ENCODE peak calls at places on chromosomes 3 and 15, in seven cellular contexts. One of them, this sample, is unnamed.

GRCh38 chr3:124351430-124352142 is 359.7 kb upstream of the ROPN1 start:
- DNase-seq in tibial artery: no peak
- DNase-seq in pulmonary artery endothelial cell: peak
- DNase-seq in A549: peak
- DNase-seq in NCI-H774: peak
- DNase-seq in H7: peak
- DNase-seq in ELF-1: peak
- DNase-seq in this sample: peak

GRCh38 chr3:157160652-157161480 is 919 bp upstream of the CCNL1 start:
- DNase-seq in H7: peak
- DNase-seq in tibial artery: peak
- DNase-seq in A549: peak
- DNase-seq in pulmonary artery endothelial cell: peak
- DNase-seq in NCI-H774: no peak
- DNase-seq in ELF-1: peak
- DNase-seq in this sample: peak

GRCh38 chr3:160038862-160039562 is 50.4 kb downstream of the IL12A start:
- DNase-seq in ELF-1: peak
- DNase-seq in tibial artery: peak
- DNase-seq in pulmonary artery endothelial cell: no peak
- DNase-seq in A549: no peak
- DNase-seq in NCI-H774: no peak
- DNase-seq in H7: peak
- DNase-seq in this sample: no peak

GRCh38 chr3:177647876-177648275 is 450.6 kb upstream of the TBL1XR1 start:
- DNase-seq in tibial artery: no peak
- DNase-seq in pulmonary artery endothelial cell: no peak
- DNase-seq in NCI-H774: no peak
- DNase-seq in A549: no peak
- DNase-seq in H7: no peak
- DNase-seq in ELF-1: no peak
- DNase-seq in this sample: no peak

GRCh38 chr3:81302045-81302444 is 459.4 kb downstream of the GBE1 start:
- DNase-seq in A549: peak
- DNase-seq in ELF-1: peak
- DNase-seq in tibial artery: no peak
- DNase-seq in NCI-H774: no peak
- DNase-seq in H7: peak
- DNase-seq in pulmonary artery endothelial cell: peak
- DNase-seq in this sample: peak

GRCh38 chr3:178960191-178960590 is 111.4 kb downstream of the ZMAT3 start:
- DNase-seq in pulmonary artery endothelial cell: no peak
- DNase-seq in H7: no peak
- DNase-seq in tibial artery: no peak
- DNase-seq in ELF-1: no peak
- DNase-seq in NCI-H774: no peak
- DNase-seq in A549: no peak
- DNase-seq in this sample: no peak

GRCh38 chr15:60137711-60138396 is 133.7 kb downstream of the FOXB1 start:
- DNase-seq in tibial artery: no peak
- DNase-seq in H7: no peak
- DNase-seq in ELF-1: peak
- DNase-seq in A549: no peak
- DNase-seq in pulmonary artery endothelial cell: no peak
- DNase-seq in NCI-H774: no peak
- DNase-seq in this sample: peak

GRCh38 chr3:8964436-8965370 is 1.4 kb upstream of the RAD18 start:
- DNase-seq in ELF-1: peak
- DNase-seq in tibial artery: no peak
- DNase-seq in A549: peak
- DNase-seq in H7: no peak
- DNase-seq in pulmonary artery endothelial cell: peak
- DNase-seq in NCI-H774: no peak
- DNase-seq in this sample: peak

GRCh38 chr3:5009506-5010100 is 30.4 kb downstream of the BHLHE40 start:
- DNase-seq in pulmonary artery endothelial cell: no peak
- DNase-seq in ELF-1: no peak
- DNase-seq in A549: no peak
- DNase-seq in tibial artery: no peak
- DNase-seq in NCI-H774: no peak
- DNase-seq in H7: no peak
- DNase-seq in this sample: no peak

GRCh38 chr3:51819709-51820406 is 40.8 kb upstream of the IQCF6 start:
- DNase-seq in H7: peak
- DNase-seq in tibial artery: no peak
- DNase-seq in NCI-H774: no peak
- DNase-seq in ELF-1: peak
- DNase-seq in A549: peak
- DNase-seq in pulmonary artery endothelial cell: no peak
- DNase-seq in this sample: no peak

GRCh38 chr3:169241928-169242751 is 421.4 kb downstream of the MECOM start:
- DNase-seq in tibial artery: peak
- DNase-seq in A549: no peak
- DNase-seq in ELF-1: peak
- DNase-seq in H7: peak
- DNase-seq in pulmonary artery endothelial cell: peak
- DNase-seq in NCI-H774: no peak
- DNase-seq in this sample: no peak

This sample was measured in LoVo.